ENCODE peak calls at places on chromosomes 12 and 14, in six cellular contexts. D is body of pancreas, K is BJ, F is cardiac fibroblast, Z is AG04450, G is kidney. B is an unnamed sample.

GRCh38 chr12:5905757-5906156 is 39.3 kb downstream of the ANO2 start:
- DNase-seq in K (no peak), G (no peak), Z (no peak), F (no peak), D (no peak), B (no peak)

GRCh38 chr14:69152181-69152943 is 557 bp downstream of the DCAF5 start:
- DNase-seq in K (no peak), G (peak), D (peak), Z (no peak), F (peak), B (no peak)

GRCh38 chr14:64855732-64856527 is 23.8 kb downstream of the SPTB start:
- DNase-seq in D (peak), Z (no peak), F (no peak), G (no peak), K (no peak), B (no peak)

GRCh38 chr12:32305163-32305562 is 94.2 kb upstream of the FGD4 start:
- DNase-seq in G (no peak), F (peak), Z (no peak), D (no peak), K (no peak), B (no peak)

GRCh38 chr12:19304149-19304780 is 135.0 kb upstream of the AEBP2 start:
- DNase-seq in Z (no peak), G (no peak), D (no peak), K (no peak), F (no peak), B (no peak)

GRCh38 chr14:33908540-33909223 is 42.2 kb downstream of the EGLN3 start:
- DNase-seq in G (no peak), Z (no peak), K (no peak), D (no peak), F (no peak), B (no peak)

GRCh38 chr14:64350091-64350490 is 38.1 kb upstream of the MTHFD1 start:
- DNase-seq in G (no peak), Z (no peak), K (no peak), D (no peak), F (no peak), B (no peak)

GRCh38 chr12:19239046-19239445 is 109.5 kb downstream of the PLEKHA5 start:
- DNase-seq in K (no peak), G (no peak), D (no peak), F (no peak), Z (no peak), B (no peak)

GRCh38 chr14:73468808-73469386 is 10.6 kb upstream of the NUMB start:
- DNase-seq in G (no peak), D (no peak), Z (no peak), F (no peak), K (no peak), B (no peak)

GRCh38 chr14:70888681-70889175 is 18.5 kb upstream of the PCNX1 start:
- DNase-seq in D (no peak), K (no peak), Z (no peak), F (peak), G (no peak), B (no peak)

GRCh38 chr12:91111366-91112321 is at the start of gene LUM:
- DNase-seq in F (peak), K (peak), D (peak), Z (no peak), G (no peak), B (peak)

GRCh38 chr12:131327521-131328488 is 374.1 kb downstream of the ADGRD1 start:
- DNase-seq in D (no peak), F (no peak), Z (no peak), G (no peak), K (no peak), B (no peak)

GRCh38 chr14:31133133-31133532 is 74.5 kb downstream of the HECTD1 start:
- DNase-seq in K (no peak), G (no peak), F (no peak), D (no peak), Z (no peak), B (no peak)

GRCh38 chr12:12718853-12719252 is 1.7 kb downstream of the CDKN1B start:
- DNase-seq in G (no peak), Z (no peak), D (peak), K (no peak), F (no peak), B (peak)

GRCh38 chr14:63267171-63267570 is 51.6 kb downstream of the GPHB5 start:
- DNase-seq in K (no peak), F (no peak), Z (no peak), D (no peak), G (no peak), B (no peak)

DNA sequence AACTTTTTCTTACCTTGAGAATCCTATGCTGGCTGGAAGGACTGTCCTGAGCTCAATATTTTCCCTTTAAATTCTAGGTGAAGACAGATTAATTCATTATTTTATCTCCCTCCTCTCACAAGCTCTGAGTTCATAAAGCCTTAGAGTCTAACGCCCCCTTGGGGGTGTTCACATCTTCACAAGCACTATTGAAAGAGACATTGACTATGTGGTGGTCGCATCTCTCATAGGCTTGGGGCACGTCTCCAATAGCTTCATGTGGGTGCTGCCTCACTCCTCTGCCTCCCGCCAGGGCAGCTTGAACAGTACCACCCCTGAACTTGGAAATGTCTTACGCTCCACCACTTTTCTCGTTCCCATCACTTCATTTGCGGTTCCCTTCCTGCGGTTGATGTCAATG is 106.2 kb downstream of the UNC79 start:
- DNase-seq in F (no peak), K (no peak), Z (no peak), D (no peak), G (no peak), B (no peak)
- TF ChIP-seq CTCF in F (no peak), K (no peak), Z (peak), D (no peak), G (no peak), B (no peak)

GRCh38 chr12:2796187-2796663 is 1.5 kb downstream of the FKBP4 start:
- DNase-seq in Z (no peak), G (no peak), D (peak), F (no peak), K (no peak), B (no peak)
- TF ChIP-seq CTCF in Z (peak), G (peak), D (peak), F (no peak), K (no peak), B (no peak)

GRCh38 chr12:65673291-65673690 is 151.0 kb upstream of the HMGA2 start:
- DNase-seq in K (no peak), D (no peak), G (no peak), Z (no peak), F (no peak), B (no peak)

GRCh38 chr12:65672441-65672840 is 151.8 kb upstream of the HMGA2 start:
- DNase-seq in K (no peak), D (no peak), G (no peak), F (no peak), Z (no peak), B (no peak)

GRCh38 chr12:65675141-65675621 is 149.1 kb upstream of the HMGA2 start:
- DNase-seq in G (no peak), Z (peak), D (no peak), F (no peak), K (no peak), B (no peak)

GRCh38 chr12:65670775-65671174 is 153.5 kb upstream of the HMGA2 start:
- DNase-seq in K (no peak), G (no peak), D (no peak), F (no peak), Z (no peak), B (no peak)

GRCh38 chr12:65673732-65674131 is 150.6 kb upstream of the HMGA2 start:
- DNase-seq in Z (no peak), G (no peak), K (no peak), F (peak), D (no peak), B (no peak)
- TF ChIP-seq CTCF in Z (peak), G (no peak), K (peak), F (no peak), D (peak), B (no peak)

DNA sequence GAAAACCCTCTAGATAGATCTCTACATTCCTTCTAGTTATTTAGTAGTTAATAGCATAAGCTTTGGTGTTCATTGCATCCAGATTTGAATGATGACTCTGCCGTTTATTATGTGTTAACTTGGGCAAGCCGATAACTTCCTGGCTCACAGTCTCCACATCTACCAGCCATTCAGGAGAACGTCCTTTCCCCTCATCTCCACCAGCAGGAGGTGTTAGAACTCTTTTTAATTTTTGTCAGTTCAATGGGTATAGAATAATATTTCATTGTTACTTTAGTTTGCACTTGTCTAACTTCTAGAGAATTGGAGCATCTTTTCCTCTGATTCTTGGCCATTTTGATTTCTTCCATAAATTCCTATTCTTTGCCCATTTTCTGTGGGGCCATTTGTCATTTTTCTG is 30.0 kb upstream of the WSCD2 start:
- DNase-seq in D (no peak), G (no peak), Z (no peak), K (no peak), F (no peak), B (no peak)
- TF ChIP-seq CTCF in D (no peak), G (no peak), Z (no peak), K (no peak), F (no peak), B (no peak)

GRCh38 chr12:20366776-20367409 is 1.4 kb upstream of the PDE3A start:
- DNase-seq in K (no peak), Z (no peak), G (no peak), F (no peak), D (no peak), B (no peak)

GRCh38 chr12:20367731-20368652 is at the start of gene PDE3A:
- DNase-seq in D (peak), Z (no peak), G (peak), F (peak), K (no peak), B (peak)

GRCh38 chr12:20369164-20370000 is 1.0 kb downstream of the PDE3A start:
- DNase-seq in K (no peak), Z (no peak), G (peak), F (peak), D (peak), B (peak)

GRCh38 chr12:20370001-20370381 is 1.7 kb downstream of the PDE3A start:
- DNase-seq in F (peak), D (peak), K (no peak), G (no peak), Z (no peak), B (no peak)

GRCh38 chr12:20368653-20369163 is 371 bp downstream of the PDE3A start:
- DNase-seq in Z (no peak), K (no peak), G (peak), D (peak), F (peak), B (peak)
- TF ChIP-seq CTCF in Z (no peak), K (no peak), G (no peak), D (no peak), F (no peak), B (no peak)

DNA sequence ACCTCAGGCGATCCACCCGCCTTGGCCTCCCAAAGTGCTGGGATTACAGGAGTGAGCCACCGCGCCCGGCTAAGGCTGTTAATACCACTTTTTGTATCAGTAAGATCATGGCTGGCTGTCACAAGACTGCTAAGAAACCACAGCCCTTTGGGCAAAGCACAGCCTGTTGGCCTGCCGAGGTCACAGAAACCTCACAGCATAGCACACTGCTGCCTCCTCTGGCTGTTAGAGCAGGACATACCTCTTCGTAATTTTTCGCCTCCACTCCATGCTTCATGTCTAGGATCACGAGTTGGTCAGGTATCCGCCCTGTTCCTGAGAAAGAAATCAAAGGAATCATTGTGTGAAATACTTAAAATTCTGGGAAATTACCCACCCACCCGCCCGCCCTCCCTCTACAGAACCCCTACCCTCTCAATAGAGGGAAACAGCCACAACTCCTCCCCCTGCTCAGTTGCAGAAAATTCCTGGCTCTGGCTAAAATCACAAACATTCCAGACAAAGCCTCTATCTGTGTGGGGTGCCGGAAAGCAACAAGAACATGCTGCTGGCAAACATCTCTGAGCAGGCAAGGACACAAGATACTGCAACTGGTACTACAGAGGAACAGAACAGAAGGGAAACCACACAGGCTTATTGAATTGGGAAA is 20.7 kb upstream of the NEK9 start:
- DNase-seq in D (peak), F (peak), Z (no peak), K (no peak), G (peak), B (peak)
- TF ChIP-seq CTCF in D (peak), F (peak), Z (peak), K (peak), G (peak), B (peak)

DNA sequence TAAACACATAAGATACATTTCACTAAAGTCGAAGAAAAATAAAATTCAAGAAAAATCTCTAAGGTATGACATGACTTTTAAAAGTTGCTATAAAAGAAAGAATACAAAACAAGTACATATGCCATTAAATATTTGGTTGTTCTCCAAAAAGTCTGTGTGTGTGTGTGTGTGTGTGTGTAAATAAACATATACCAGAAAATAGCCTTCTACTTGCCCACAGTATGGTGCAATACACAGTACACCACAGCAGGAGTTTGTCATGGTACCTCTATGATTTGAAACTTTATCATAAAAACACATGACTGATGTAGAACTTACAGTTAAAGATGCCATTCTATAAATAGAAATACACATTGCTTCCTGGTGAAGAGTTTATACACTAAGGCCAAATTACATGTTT is 692.7 kb upstream of the MGAT4C start:
- DNase-seq in D (no peak), G (no peak), Z (no peak), K (no peak), F (peak), B (no peak)
- TF ChIP-seq CTCF in D (no peak), G (no peak), Z (no peak), K (no peak), F (no peak), B (no peak)

B was measured in nephron progenitor cell.